ENCODE peak calls at places on chromosomes 4 and X, in ten cellular contexts. K, Y, S, A, E, M, U, X, Z and F are unnamed samples.

GRCh38 chr4:113783289-113783688 is 21.8 kb upstream of the CAMK2D start:
- DNase-seq in K (no peak), Y (no peak), S (no peak), A (no peak), E (no peak), M (no peak), U (no peak), X (no peak), Z (no peak), F (no peak)

GRCh38 chr4:159946983-159947645 is 844.2 kb downstream of the RAPGEF2 start:
- DNase-seq in K (no peak), Y (no peak), S (peak), A (peak), E (no peak), M (no peak), U (peak), X (peak), Z (no peak), F (no peak)

GRCh38 chrX:130145123-130145522 is 20.5 kb downstream of the AIFM1 start:
- DNase-seq in K (no peak), Y (no peak), S (no peak), A (no peak), E (no peak), M (no peak), U (no peak), X (no peak), Z (no peak), F (no peak)

GRCh38 chrX:124042042-124042441 is 80.5 kb downstream of the STAG2 start:
- DNase-seq in K (no peak), Y (no peak), S (no peak), A (no peak), E (no peak), M (no peak), U (no peak), X (no peak), Z (no peak), F (no peak)

GRCh38 chr4:187184513-187184912 is 460.9 kb upstream of the FAT1 start:
- DNase-seq in K (no peak), Y (no peak), S (no peak), A (no peak), E (no peak), M (no peak), U (no peak), X (no peak), Z (no peak), F (no peak)

GRCh38 chr4:89837385-89837995 is 529 bp upstream of the SNCA start:
- DNase-seq in K (no peak), Y (no peak), S (peak), A (peak), E (peak), M (no peak), U (peak), X (peak), Z (peak), F (no peak)

GRCh38 chrX:41491267-41492004 is 44.3 kb downstream of the NYX start:
- DNase-seq in K (no peak), Y (no peak), S (peak), A (peak), E (no peak), M (no peak), U (peak), X (peak), Z (no peak), F (peak)

GRCh38 chrX:136835761-136836160 is 44.8 kb downstream of the RBMX start:
- DNase-seq in K (no peak), Y (no peak), S (no peak), A (no peak), E (no peak), M (no peak), U (no peak), X (no peak), Z (no peak), F (no peak)

GRCh38 chrX:108468486-108468885 is 28.8 kb downstream of the COL4A5 start:
- DNase-seq in K (no peak), Y (no peak), S (peak), A (peak), E (no peak), M (no peak), U (peak), X (peak), Z (no peak), F (no peak)

GRCh38 chr4:130124066-130124465 is 1028.1 kb downstream of the C4orf33 start:
- DNase-seq in K (no peak), Y (no peak), S (no peak), A (no peak), E (no peak), M (no peak), U (no peak), X (no peak), Z (no peak), F (peak)

GRCh38 chr4:186227744-186228513 is 622 bp downstream of the KLKB1 start:
- DNase-seq in K (no peak), Y (no peak), S (no peak), A (no peak), E (no peak), M (no peak), U (peak), X (peak), Z (no peak), F (no peak)

GRCh38 chrX:123481908-123482873 is 250.7 kb downstream of the THOC2 start:
- DNase-seq in K (no peak), Y (no peak), S (no peak), A (peak), E (no peak), M (no peak), U (peak), X (peak), Z (no peak), F (no peak)

GRCh38 chrX:37686348-37686736 is 751 bp downstream of the XK start:
- DNase-seq in K (no peak), Y (no peak), S (no peak), A (no peak), E (no peak), M (no peak), U (no peak), X (no peak), Z (no peak), F (no peak)

GRCh38 chrX:9492901-9493300 is 28.0 kb downstream of the TBL1X start:
- DNase-seq in K (no peak), Y (no peak), S (no peak), A (peak), E (no peak), M (no peak), U (no peak), X (no peak), Z (no peak), F (no peak)

GRCh38 chrX:46260502-46260901 is 284.7 kb downstream of the ZNF674 start:
- DNase-seq in K (no peak), Y (no peak), S (no peak), A (peak), E (no peak), M (no peak), U (no peak), X (no peak), Z (no peak), F (no peak)

GRCh38 chr4:158172196-158172557 is 648 bp downstream of the GASK1B start:
- DNase-seq in K (no peak), Y (no peak), S (peak), A (peak), E (no peak), M (no peak), U (peak), X (peak), Z (no peak), F (no peak)

GRCh38 chrX:23797371-23798128 is 14.6 kb downstream of the SAT1 start:
- DNase-seq in K (no peak), Y (no peak), S (no peak), A (no peak), E (peak), M (no peak), U (no peak), X (no peak), Z (no peak), F (no peak)

GRCh38 chrX:96774116-96774515 is 89.5 kb downstream of the DIAPH2 start:
- DNase-seq in K (no peak), Y (no peak), S (no peak), A (no peak), E (no peak), M (no peak), U (no peak), X (no peak), Z (no peak), F (no peak)

GRCh38 chrX:96771500-96771899 is 86.9 kb downstream of the DIAPH2 start:
- DNase-seq in K (no peak), Y (no peak), S (no peak), A (no peak), E (no peak), M (no peak), U (no peak), X (no peak), Z (no peak), F (no peak)

DNA sequence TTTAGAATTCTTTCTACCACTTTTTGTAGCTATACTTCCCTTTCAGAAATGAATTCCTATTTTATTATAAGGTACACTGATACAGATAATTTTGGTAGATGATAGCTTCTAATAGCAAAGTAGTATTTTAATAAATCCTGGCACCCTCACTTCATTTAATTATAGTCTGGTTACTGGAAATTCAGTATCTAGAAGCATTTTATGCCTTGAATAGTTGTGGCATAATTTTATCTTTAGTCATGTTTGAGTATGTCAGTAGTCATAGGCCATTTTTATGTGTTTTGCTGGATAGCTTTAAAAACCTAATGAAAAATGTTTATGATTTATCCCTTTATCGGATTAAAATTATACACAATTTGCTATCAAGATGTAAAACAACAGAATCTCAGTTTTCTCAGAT is 92.3 kb downstream of the DIAPH2 start:
- DNase-seq in K (no peak), Y (no peak), S (no peak), A (peak), E (no peak), M (no peak), U (peak), X (peak), Z (no peak), F (no peak)
- H3K4me3 ChIP-seq in K (no peak), Y (no peak), S (no peak), A (no peak), E (no peak), M (no peak), U (no peak), X (no peak), Z (no peak), F (no peak)

GRCh38 chr4:17324431-17324830 is 187.5 kb downstream of the QDPR start:
- DNase-seq in K (no peak), Y (no peak), S (peak), A (peak), E (peak), M (no peak), U (peak), X (peak), Z (peak), F (peak)
- TF ChIP-seq CTCF in K (peak), Y (peak), S (peak), A (peak), E (peak), M (peak), U (peak), X (peak), Z (peak), F (peak)

DNA sequence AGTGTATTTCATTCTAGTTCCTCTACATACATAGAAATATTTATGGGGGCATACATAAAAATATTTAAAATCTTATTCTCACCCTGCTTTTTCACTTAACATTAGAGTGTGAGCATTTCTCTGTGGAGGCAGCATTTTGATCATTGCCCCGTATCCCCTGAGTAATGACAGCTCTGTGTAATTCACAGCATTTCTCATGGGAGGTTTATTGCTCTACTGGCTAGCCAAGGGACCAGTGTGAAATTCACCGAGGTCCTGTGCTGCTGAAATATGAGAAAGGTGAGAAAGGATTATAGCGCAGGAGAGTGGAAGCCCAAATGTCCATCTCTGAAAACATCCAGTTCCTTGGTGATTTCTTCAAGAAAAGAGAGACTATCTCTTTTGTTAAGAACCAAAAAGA is 22.9 kb downstream of the PDGFC start:
- DNase-seq in K (no peak), Y (no peak), S (no peak), A (no peak), E (no peak), M (no peak), U (no peak), X (no peak), Z (no peak), F (no peak)
- H3K4me3 ChIP-seq in K (no peak), Y (no peak), S (no peak), A (peak), E (no peak), M (peak), U (no peak), X (no peak), Z (no peak), F (no peak)

GRCh38 chrX:40284852-40285251 is 187.1 kb upstream of the BCOR start:
- DNase-seq in K (no peak), Y (no peak), S (no peak), A (no peak), E (no peak), M (no peak), U (no peak), X (no peak), Z (no peak), F (no peak)
- TF ChIP-seq CTCF in K (no peak), Y (no peak), S (no peak), A (no peak), E (no peak), M (no peak), U (no peak), X (no peak), Z (no peak), F (no peak)

GRCh38 chr4:127748957-127749356 is 18.8 kb downstream of the SLC25A31 start:
- DNase-seq in K (no peak), Y (no peak), S (no peak), A (no peak), E (no peak), M (no peak), U (no peak), X (no peak), Z (no peak), F (no peak)
- H3K4me3 ChIP-seq in K (no peak), Y (no peak), S (no peak), A (no peak), E (no peak), M (no peak), U (no peak), X (no peak), Z (no peak), F (no peak)

DNA sequence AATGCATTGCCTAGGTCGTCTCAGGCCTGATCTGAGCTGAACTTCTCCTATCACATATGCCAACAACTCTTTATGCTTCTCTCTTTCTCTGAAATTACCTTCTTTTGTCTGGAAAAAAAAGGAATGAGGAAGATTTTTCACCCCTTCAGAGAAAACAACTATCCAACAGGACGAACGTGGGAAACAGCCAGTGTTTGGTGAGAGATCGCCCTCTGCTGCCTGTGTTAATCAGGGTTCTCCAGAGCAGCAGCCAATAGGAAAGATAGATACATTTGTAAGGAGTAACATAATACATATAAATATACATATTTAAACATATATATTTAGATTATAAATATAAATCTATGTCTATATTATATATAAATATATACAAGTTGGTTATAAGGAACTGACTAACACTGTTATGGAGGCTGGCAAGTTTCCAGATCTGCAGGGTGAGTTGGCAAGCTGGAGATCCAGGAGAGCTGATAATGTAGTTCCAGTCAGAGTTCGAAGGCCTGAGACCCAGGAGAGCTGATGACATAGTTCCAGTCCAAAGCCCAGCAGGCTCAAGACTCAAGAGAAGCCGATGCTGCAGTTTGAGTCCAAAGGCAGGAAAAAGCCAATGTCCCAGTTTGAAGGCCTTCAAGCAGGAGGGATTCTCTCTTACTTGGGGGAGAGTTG is 13.3 kb downstream of the CETN2 start:
- DNase-seq in K (no peak), Y (no peak), S (peak), A (peak), E (peak), M (no peak), U (peak), X (peak), Z (no peak), F (no peak)
- TF ChIP-seq CTCF in K (peak), Y (no peak), S (peak), A (peak), E (peak), M (peak), U (peak), X (peak), Z (no peak), F (peak)